ENCODE peak calls at places on chromosomes 7 and 10, in nine cellular contexts. H, C, B, T, F, W, P, G and X are unnamed samples.

GRCh38 chr10:62817763-62818425 is 1.7 kb upstream of the EGR2 start:
- DNase-seq in H (peak; percentile 91), C (peak; percentile 66), B (peak; percentile 72), T (peak; percentile 88), F (peak; percentile 100), W (peak; percentile 74), P (peak; percentile 65), G (peak; percentile 77), X (peak; percentile 72)

GRCh38 chr10:84665883-84666463 is 337.6 kb downstream of the CCSER2 start:
- DNase-seq in H (no peak), C (no peak), B (peak; percentile 25), T (no peak), F (peak; percentile 56), W (no peak), P (no peak), G (no peak), X (no peak)

GRCh38 chr10:28604567-28605536 is 71.9 kb downstream of the WAC start:
- DNase-seq in H (no peak), C (no peak), B (no peak), T (no peak), F (no peak), W (no peak), P (no peak), G (no peak), X (no peak)

GRCh38 chr7:113561446-113561845 is 357.4 kb downstream of the PPP1R3A start:
- DNase-seq in H (no peak), C (no peak), B (no peak), T (no peak), F (no peak), W (no peak), P (no peak), G (no peak), X (no peak)

GRCh38 chr10:93493162-93493561 is 3.2 kb upstream of the CEP55 start:
- DNase-seq in H (no peak), C (no peak), B (no peak), T (no peak), F (no peak), W (no peak), P (no peak), G (no peak), X (no peak)

GRCh38 chr10:11678074-11678793 is 63.9 kb upstream of the ECHDC3 start:
- DNase-seq in H (no peak), C (no peak), B (no peak), T (no peak), F (no peak), W (no peak), P (no peak), G (no peak), X (no peak)

GRCh38 chr10:92545556-92545955 is 28.3 kb downstream of the IDE start:
- DNase-seq in H (no peak), C (no peak), B (no peak), T (no peak), F (no peak), W (no peak), P (no peak), G (no peak), X (no peak)

GRCh38 chr7:73425356-73425983 is 8.1 kb upstream of the FZD9 start:
- DNase-seq in H (no peak), C (no peak), B (no peak), T (peak; percentile 33), F (no peak), W (no peak), P (no peak), G (no peak), X (no peak)

GRCh38 chr7:117085275-117085674 is 132.0 kb downstream of the ST7 start:
- DNase-seq in H (no peak), C (no peak), B (no peak), T (no peak), F (no peak), W (no peak), P (no peak), G (no peak), X (no peak)

GRCh38 chr7:19489162-19489820 is 219.5 kb downstream of the POLR1F start:
- DNase-seq in H (no peak), C (no peak), B (no peak), T (peak; percentile 46), F (no peak), W (no peak), P (no peak), G (no peak), X (no peak)

GRCh38 chr7:64997927-64998391 is 7.1 kb upstream of the ZNF117 start:
- DNase-seq in H (no peak), C (peak; percentile 57), B (no peak), T (no peak), F (peak; percentile 90), W (peak; percentile 16), P (no peak), G (no peak), X (no peak)

GRCh38 chr7:52639126-52639525 is 396.3 kb upstream of the POM121L12 start:
- DNase-seq in H (no peak), C (no peak), B (no peak), T (no peak), F (no peak), W (no peak), P (no peak), G (no peak), X (no peak)

GRCh38 chr10:43061331-43061730 is 15.5 kb upstream of the RET start:
- DNase-seq in H (no peak), C (no peak), B (no peak), T (peak; percentile 30), F (no peak), W (no peak), P (no peak), G (no peak), X (no peak)

GRCh38 chr7:32881074-32881982 is 10.2 kb downstream of the KBTBD2 start:
- DNase-seq in H (no peak), C (no peak), B (no peak), T (no peak), F (no peak), W (no peak), P (no peak), G (no peak), X (no peak)

GRCh38 chr7:134771889-134772288 is 7.5 kb upstream of the CALD1 start:
- DNase-seq in H (no peak), C (no peak), B (no peak), T (no peak), F (peak; percentile 41), W (no peak), P (no peak), G (no peak), X (no peak)

GRCh38 chr7:92609921-92610518 is 19.8 kb upstream of the FAM133B start:
- DNase-seq in H (no peak), C (no peak), B (no peak), T (no peak), F (peak; percentile 41), W (no peak), P (no peak), G (no peak), X (no peak)

DNA sequence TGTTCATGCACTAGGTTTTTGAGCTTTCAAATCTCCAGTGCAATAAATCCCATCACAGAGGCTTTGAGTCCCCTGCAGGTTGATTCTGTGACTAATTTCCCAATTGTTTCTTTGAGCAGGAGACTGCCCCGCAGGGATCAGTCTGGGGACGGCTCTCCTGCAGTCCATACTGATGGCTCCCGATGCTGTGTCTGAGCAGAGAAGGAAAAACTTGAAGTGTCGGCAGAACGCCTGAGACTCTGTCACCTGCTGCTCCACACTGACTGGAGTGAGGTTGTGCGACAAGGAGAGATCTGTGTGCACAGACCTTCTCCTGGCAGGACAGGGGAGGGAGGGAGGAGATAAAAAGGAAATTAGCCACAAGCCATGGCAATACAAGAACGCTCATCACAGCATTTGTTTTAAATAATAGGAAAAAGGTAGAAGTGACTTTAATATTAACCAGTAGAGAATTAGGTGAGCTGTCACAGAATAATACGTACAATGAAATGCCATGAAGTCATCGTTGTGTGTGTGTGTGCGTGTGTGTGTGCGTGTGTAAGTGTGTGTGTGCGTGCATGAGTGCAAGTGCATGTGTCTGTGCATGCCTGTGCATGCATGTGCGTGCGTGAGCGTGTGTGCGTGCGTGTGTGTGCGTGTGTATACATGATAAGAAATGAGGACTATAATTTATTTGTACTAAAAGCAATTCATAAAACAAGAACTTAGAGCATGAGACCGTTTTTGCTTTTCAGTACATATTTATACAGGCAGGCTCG is 38.2 kb downstream of the HTR5A start:
- DNase-seq in H (no peak), C (no peak), B (no peak), T (no peak), F (no peak), W (no peak), P (no peak), G (no peak), X (no peak)
- H3K4me3 ChIP-seq in H (no peak overlapping the region), C (no peak overlapping the region), B (no peak overlapping the region), T (no peak overlapping the region), F (no peak overlapping the region), W (no peak overlapping the region), P (no peak overlapping the region), G (no peak overlapping the region), X (no peak overlapping the region)

GRCh38 chr7:76343931-76344321 is 14.9 kb downstream of the YWHAG start:
- DNase-seq in H (no peak), C (no peak), B (no peak), T (no peak), F (no peak), W (no peak), P (no peak), G (no peak), X (no peak)
- H3K4me1 ChIP-seq in H (peaks cover 2% of the 10 kb centered on the region), C (no peaks in the 10 kb centered on the region), B (peaks cover 3% of the 10 kb centered on the region), T (peaks cover 72% of the 10 kb centered on the region), F (peaks cover 15% of the 10 kb centered on the region), W (peaks cover 87% of the 10 kb centered on the region), P (peaks cover 29% of the 10 kb centered on the region), G (peaks cover 100% of the 10 kb centered on the region), X (peaks cover 73% of the 10 kb centered on the region)

DNA sequence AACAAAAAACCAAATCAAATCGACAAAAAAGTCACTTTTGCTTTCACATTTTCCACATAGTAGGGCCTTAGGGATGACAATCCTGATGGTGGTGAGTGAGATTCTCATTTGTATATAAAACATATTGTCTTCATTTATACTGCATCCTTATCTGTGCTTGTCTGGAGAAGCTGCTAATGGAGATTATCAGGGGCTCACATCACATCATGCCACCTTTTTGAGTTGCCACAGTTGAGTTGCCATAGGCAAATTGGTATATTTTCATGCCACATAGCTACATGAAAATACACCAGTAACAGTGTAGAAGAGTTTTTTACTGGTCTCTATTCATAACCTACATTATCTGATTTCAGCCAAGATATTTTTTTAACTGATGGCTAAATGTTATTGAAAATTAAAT is 85.3 kb downstream of the CNTNAP2 start:
- DNase-seq in H (no peak), C (no peak), B (no peak), T (no peak), F (no peak), W (no peak), P (no peak), G (no peak), X (no peak)
- H3K4me3 ChIP-seq in H (no peak overlapping the region), C (no peak overlapping the region), B (no peak overlapping the region), T (no peak overlapping the region), F (no peak overlapping the region), W (no peak overlapping the region), P (no peak overlapping the region), G (no peak overlapping the region), X (no peak overlapping the region)

DNA sequence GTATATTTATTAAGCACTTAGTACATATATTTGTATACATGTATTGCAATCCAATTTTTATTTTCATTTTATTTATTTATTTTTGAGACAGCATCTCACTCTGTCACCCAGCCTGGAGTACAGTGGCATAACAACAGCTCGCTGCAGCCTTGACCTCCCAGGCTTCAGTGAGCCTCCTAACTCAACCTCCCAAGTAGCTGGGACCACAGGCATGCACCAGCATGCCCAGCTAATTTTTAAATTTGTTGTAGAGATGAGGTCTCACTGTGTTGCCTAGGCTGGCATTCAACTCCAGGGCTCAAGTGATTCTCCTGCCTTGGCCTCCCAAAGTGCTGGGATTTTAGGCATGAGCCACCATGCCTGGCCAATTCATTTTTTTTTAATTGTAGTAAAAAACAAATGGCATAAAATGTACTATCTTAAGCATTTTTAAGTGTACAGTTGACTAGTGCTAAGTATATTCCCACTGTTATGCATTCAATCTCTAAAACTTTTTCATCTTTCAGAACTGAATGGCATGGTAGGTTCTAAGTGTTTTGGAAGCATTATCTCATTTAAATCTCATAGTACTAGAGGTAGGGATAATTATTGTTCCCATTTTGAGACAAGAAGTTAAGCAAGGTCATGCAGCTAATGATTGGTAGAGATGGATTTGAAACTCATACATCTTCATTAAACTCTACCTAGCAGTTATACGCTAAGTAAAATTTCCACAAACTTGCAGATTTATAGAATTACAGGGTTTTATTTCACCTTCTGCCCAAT is 264.0 kb upstream of the NFE2L3 start:
- DNase-seq in H (no peak), C (no peak), B (no peak), T (no peak), F (no peak), W (no peak), P (no peak), G (no peak), X (no peak)
- H3K4me1 ChIP-seq in H (no peaks in the 10 kb centered on the region), C (no peaks in the 10 kb centered on the region), B (no peaks in the 10 kb centered on the region), T (no peaks in the 10 kb centered on the region), F (no peaks in the 10 kb centered on the region), W (peaks cover 24% of the 10 kb centered on the region), P (no peaks in the 10 kb centered on the region), G (peaks cover 6% of the 10 kb centered on the region), X (no peaks in the 10 kb centered on the region)